ENCODE peak calls at places on chromosome 2, in four cellular contexts. Y is body of pancreas, Q is pancreas, M is neural crest cell. P is an unnamed sample.

GRCh38 chr2:113762377-113763118 is 6.1 kb upstream of the SLC35F5 start:
- DNase-seq in Y (no peak), Q (no peak), M (no peak), P (no peak)

GRCh38 chr2:56382466-56382865 is 198.7 kb downstream of the CCDC85A start:
- DNase-seq in Y (no peak), Q (no peak), M (no peak), P (no peak)

GRCh38 chr2:190996338-190996946 is 17.5 kb downstream of the STAT1 start:
- DNase-seq in Y (peak; percentile 43), Q (no peak), M (no peak), P (no peak)

GRCh38 chr2:135212757-135213156 is 160.7 kb downstream of the RAB3GAP1 start:
- DNase-seq in Y (no peak), Q (no peak), M (no peak), P (no peak)

GRCh38 chr2:33090553-33091134 is 143.9 kb downstream of the LTBP1 start:
- DNase-seq in Y (no peak), Q (no peak), M (no peak), P (no peak)

GRCh38 chr2:240999001-240999791 is 778 bp downstream of the SNED1 start:
- DNase-seq in Y (no peak), Q (peak; percentile 29), M (no peak), P (no peak)

GRCh38 chr2:95043300-95043786 is 17.8 kb downstream of the MAL start:
- DNase-seq in Y (peak; percentile 83), Q (peak; percentile 78), M (no peak), P (peak; percentile 39)

GRCh38 chr2:152950125-152950524 is 231.7 kb downstream of the ARL6IP6 start:
- DNase-seq in Y (no peak), Q (no peak), M (peak; percentile 18), P (no peak)

GRCh38 chr2:157989227-157989626 is 112.4 kb upstream of the UPP2 start:
- DNase-seq in Y (no peak), Q (no peak), M (no peak), P (no peak)

GRCh38 chr2:220078439-220078838 is 451.0 kb downstream of the SLC4A3 start:
- DNase-seq in Y (no peak), Q (no peak), M (no peak), P (no peak)

GRCh38 chr2:158668394-158668793 is 126.7 kb upstream of the DAPL1 start:
- DNase-seq in Y (no peak), Q (no peak), M (no peak), P (no peak)

GRCh38 chr2:126643431-126643830 is 12.5 kb upstream of the GYPC start:
- DNase-seq in Y (no peak), Q (no peak), M (no peak), P (no peak)

GRCh38 chr2:66334237-66335054 is 100.5 kb upstream of the MEIS1 start:
- DNase-seq in Y (no peak), Q (no peak), M (no peak), P (no peak)

P was measured in LNCaP clone FGC.